ENCODE peak calls at places on chromosomes 16 and 17, in five cellular contexts. V, A, X, J and G are unnamed samples.

GRCh38 chr17:42311240-42312034 is 23.1 kb downstream of the STAT5A start:
- DNase-seq in A (peak; percentile 61), J (no peak), V (no peak), X (peak; percentile 91), G (peak; percentile 45)

GRCh38 chr16:50671644-50672260 is 9.4 kb downstream of the SNX20 start:
- DNase-seq in J (no peak), X (peak; percentile 36), A (peak; percentile 67), V (peak; percentile 62), G (peak; percentile 59)

GRCh38 chr17:1485748-1486376 is 6.6 kb downstream of the MYO1C start:
- DNase-seq in X (no peak), J (no peak), A (peak; percentile 66), V (peak; percentile 74), G (peak; percentile 51)

GRCh38 chr16:88619859-88620655 is 18.3 kb upstream of the IL17C start:
- DNase-seq in X (no peak), J (no peak), A (no peak), V (no peak), G (no peak)

GRCh38 chr16:9144106-9144505 is 52.7 kb downstream of the HAPSTR1 start:
- DNase-seq in V (no peak), X (no peak), J (no peak), A (no peak), G (no peak)

GRCh38 chr17:12242390-12242954 is 221.8 kb downstream of the MAP2K4 start:
- DNase-seq in X (no peak), J (no peak), V (no peak), A (no peak), G (no peak)

GRCh38 chr16:7449306-7449705 is 116.7 kb downstream of the RBFOX1 start:
- DNase-seq in X (no peak), V (no peak), A (no peak), J (no peak), G (no peak)

GRCh38 chr17:82023447-82024241 is 539 bp downstream of the LRRC45 start:
- DNase-seq in X (no peak), V (no peak), J (no peak), A (no peak), G (peak; percentile 44)

GRCh38 chr16:57325458-57325857 is 33.1 kb upstream of the CCL22 start:
- DNase-seq in V (no peak), X (peak; percentile 43), A (no peak), J (no peak), G (no peak)

GRCh38 chr16:90046971-90047713 is 27.9 kb upstream of the DBNDD1 start:
- DNase-seq in V (no peak), X (peak; percentile 45), A (peak; percentile 31), J (no peak), G (peak; percentile 29)

GRCh38 chr16:88743693-88744519 is 37.6 kb downstream of the CTU2 start:
- DNase-seq in V (peak; percentile 77), A (peak; percentile 89), J (no peak), X (peak; percentile 60), G (peak; percentile 94)

GRCh38 chr16:50741225-50741807 is 570 bp upstream of the CYLD start:
- DNase-seq in A (no peak), J (no peak), V (peak; percentile 9), X (no peak), G (no peak)

GRCh38 chr17:58332720-58333395 is 4.3 kb upstream of the TSPOAP1 start:
- DNase-seq in X (no peak), A (no peak), V (no peak), J (no peak), G (peak; percentile 6)

GRCh38 chr16:58426960-58427359 is 34.7 kb downstream of the GINS3 start:
- DNase-seq in J (no peak), V (no peak), X (no peak), A (no peak), G (no peak)

GRCh38 chr16:17194190-17194780 is 276.5 kb downstream of the XYLT1 start:
- DNase-seq in X (no peak), V (peak; percentile 16), J (no peak), A (peak; percentile 72), G (peak; percentile 87)

GRCh38 chr16:65634291-65634690 is 512.4 kb upstream of the CDH11 start:
- DNase-seq in A (no peak), J (no peak), V (no peak), X (no peak), G (peak; percentile 16)

GRCh38 chr16:86118467-86119307 is 219.7 kb downstream of the IRF8 start:
- DNase-seq in V (no peak), A (no peak), J (peak; percentile 73), X (no peak), G (no peak)

GRCh38 chr17:4782652-4783051 is 3.5 kb downstream of the VMO1 start:
- DNase-seq in X (no peak), J (no peak), A (peak; percentile 62), V (no peak), G (peak; percentile 42)

GRCh38 chr17:38600416-38600815 is 5.3 kb downstream of the SRCIN1 start:
- DNase-seq in V (no peak), J (no peak), A (no peak), X (no peak), G (no peak)

GRCh38 chr16:66927918-66928649 is 2.7 kb upstream of the RRAD start:
- DNase-seq in X (no peak), V (no peak), J (no peak), A (no peak), G (no peak)

GRCh38 chr16:66741131-66741900 is 10.1 kb downstream of the DYNC1LI2 start:
- DNase-seq in V (peak; percentile 77), X (peak; percentile 20), A (peak; percentile 49), J (no peak), G (no peak)

GRCh38 chr16:75433732-75434413 is 570 bp upstream of the CFDP1 start:
- DNase-seq in V (peak; percentile 92), J (no peak), A (peak; percentile 76), X (peak; percentile 93), G (peak; percentile 22)

DNA sequence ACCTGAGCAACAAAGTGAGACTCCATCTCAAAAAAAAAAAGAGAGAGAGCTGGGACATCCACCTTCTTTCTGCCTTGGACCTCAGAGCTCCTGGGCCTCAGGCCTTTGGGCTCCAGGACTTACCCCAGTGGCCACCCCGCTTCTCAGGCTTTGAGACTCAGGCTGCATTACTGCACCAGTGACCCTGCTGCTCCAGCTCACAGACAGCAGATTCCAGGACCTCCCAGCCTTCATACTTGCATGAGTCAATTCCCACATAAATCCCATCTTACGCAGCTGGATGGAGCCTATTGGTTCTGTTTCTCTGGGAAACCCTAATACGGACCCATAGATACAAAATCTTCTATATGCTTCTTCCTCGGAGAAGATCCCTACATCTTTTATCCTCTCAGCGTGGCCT is 2.1 kb upstream of the CEP295NL start:
- DNase-seq in X (no peak), V (no peak), J (no peak), A (no peak), G (no peak)
- TF ChIP-seq ESRRA in X (no peak), V (no peak), J (no peak), A (no peak), G (no peak)

GRCh38 chr16:56228476-56228875 is 37.2 kb downstream of the GNAO1 start:
- DNase-seq in A (no peak), J (no peak), V (no peak), X (no peak), G (no peak)

GRCh38 chr16:56227936-56228335 is 36.6 kb downstream of the GNAO1 start:
- DNase-seq in V (no peak), J (no peak), X (no peak), A (no peak), G (no peak)

GRCh38 chr16:56226840-56227525 is 35.7 kb downstream of the GNAO1 start:
- DNase-seq in J (no peak), V (no peak), A (no peak), X (no peak), G (no peak)

GRCh38 chr16:56225013-56225742 is 33.9 kb downstream of the GNAO1 start:
- DNase-seq in A (no peak), V (no peak), J (no peak), X (no peak), G (no peak)

DNA sequence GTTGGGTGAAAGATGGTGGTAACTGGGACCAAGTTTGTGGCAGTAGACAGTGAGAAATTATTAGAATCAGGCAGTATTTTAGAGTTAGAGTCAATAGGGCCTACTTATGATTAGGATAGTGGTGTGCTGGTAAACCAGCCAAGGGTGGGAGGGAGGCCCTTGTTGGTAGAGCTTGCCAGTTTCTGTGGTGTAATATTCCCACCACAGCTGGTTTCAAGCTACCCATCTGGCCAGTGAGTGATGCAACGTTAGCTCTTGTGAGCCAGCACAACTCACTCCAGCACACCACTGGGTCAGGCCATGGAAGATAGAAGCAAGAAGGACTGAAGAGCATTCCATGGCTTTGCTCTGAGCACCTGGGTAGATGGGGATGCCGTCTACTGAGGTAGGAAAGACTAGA is 34.9 kb downstream of the GNAO1 start:
- DNase-seq in V (no peak), X (no peak), J (no peak), A (no peak), G (no peak)
- TF ChIP-seq ESRRA in V (no peak), X (no peak), J (no peak), A (no peak), G (no peak)

DNA sequence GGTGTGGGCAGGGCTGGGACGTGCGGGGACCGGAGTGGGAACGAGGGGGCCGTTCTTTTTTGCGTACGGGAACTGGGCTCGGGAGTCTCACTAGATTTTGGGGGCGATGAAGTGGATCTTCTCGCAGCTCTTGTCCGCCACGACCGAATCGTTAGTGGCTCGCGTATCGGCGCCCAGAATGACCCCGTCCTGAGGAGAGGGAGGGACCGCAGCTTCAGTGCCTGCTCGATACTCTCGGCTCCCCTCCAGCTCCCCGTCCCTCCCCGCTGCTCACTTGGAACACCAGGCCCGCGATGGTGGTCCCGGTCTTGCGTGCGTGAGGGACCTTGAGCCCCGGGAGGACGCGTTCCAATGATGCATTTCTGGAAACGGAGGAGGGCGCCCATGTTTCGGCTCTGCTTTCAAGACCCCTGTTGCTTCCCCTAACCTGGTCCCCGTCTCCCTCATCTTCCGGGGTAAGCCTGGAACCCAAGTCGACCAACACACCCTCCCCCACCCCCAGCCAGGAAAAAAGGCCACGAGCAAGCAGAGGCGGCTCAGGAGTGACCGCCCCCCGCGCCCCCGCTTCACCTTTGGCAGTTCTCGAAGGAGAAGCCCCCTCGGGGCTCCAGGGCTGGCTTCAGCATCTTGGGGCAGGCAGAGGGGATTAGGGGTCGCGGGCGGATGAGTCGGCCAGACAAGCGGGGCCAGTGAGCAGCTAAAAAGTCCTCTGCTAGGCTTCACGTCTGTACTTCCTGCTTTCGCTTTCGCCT is at the start of gene PSMB10:
- DNase-seq in J (no peak), A (peak; percentile 71), V (no peak), X (peak; percentile 51), G (peak; percentile 45)
- TF ChIP-seq ESRRA in J (no peak), A (no peak), V (no peak), X (no peak), G (no peak)

GRCh38 chr16:4359914-4360313 is 8.8 kb upstream of the PAM16 start:
- DNase-seq in J (no peak), X (no peak), A (no peak), V (no peak), G (no peak)

GRCh38 chr16:4356820-4357219 is 5.7 kb upstream of the PAM16 start:
- DNase-seq in A (no peak), X (no peak), V (no peak), J (no peak), G (no peak)

GRCh38 chr16:4360538-4361021 is 9.5 kb upstream of the PAM16 start:
- DNase-seq in A (peak; percentile 77), V (peak; percentile 55), J (no peak), X (no peak), G (no peak)

GRCh38 chr16:4358831-4359561 is 7.9 kb upstream of the PAM16 start:
- DNase-seq in A (peak; percentile 79), J (no peak), V (peak; percentile 58), X (peak; percentile 53), G (peak; percentile 94)

GRCh38 chr16:4358236-4358635 is 7.1 kb upstream of the PAM16 start:
- DNase-seq in X (no peak), A (no peak), V (no peak), J (no peak), G (no peak)
- TF ChIP-seq ESRRA in X (no peak), A (no peak), V (no peak), J (no peak), G (no peak)

GRCh38 chr17:68298601-68299000 is 7.3 kb downstream of the ARSG start:
- DNase-seq in V (no peak), X (no peak), A (no peak), J (no peak), G (no peak)
- TF ChIP-seq ESRRA in V (no peak), X (no peak), A (no peak), J (no peak), G (no peak)